ENCODE peak calls at places on chromosomes 12 and 14, in nine cellular contexts. H is Peyer's patch; Q is CD4-positive, alpha-beta memory T cell; F is GM23248; M is fibroblast of lung; Z is hepatocyte; E is lung; V is OCI-LY7; X is CD8-positive, alpha-beta T cell. L is an unnamed sample.

GRCh38 chr12:88716240-88716639 is 136.0 kb upstream of the KITLG start:
- DNase-seq in H (no peak), F (no peak), E (no peak), M (no peak), X (peak; percentile 9), V (no peak), Z (no peak), Q (no peak), L (no peak)

GRCh38 chr14:29749327-29749726 is 178.3 kb downstream of the PRKD1 start:
- DNase-seq in M (peak; percentile 79), X (no peak), Z (no peak), F (peak; percentile 73), E (no peak), H (no peak), V (no peak), Q (no peak), L (no peak)

GRCh38 chr12:98149270-98149669 is 366.1 kb upstream of the TMPO start:
- DNase-seq in Q (no peak), E (no peak), X (no peak), M (no peak), F (no peak), H (no peak), V (no peak), Z (no peak), L (no peak)

GRCh38 chr12:102182635-102183034 is 15.0 kb downstream of the PMCH start:
- DNase-seq in M (no peak), F (no peak), H (no peak), V (no peak), Z (no peak), X (no peak), Q (no peak), E (no peak), L (no peak)

GRCh38 chr12:26884765-26885576 is 52.0 kb upstream of the ITPR2 start:
- DNase-seq in V (peak; percentile 81), Q (peak; percentile 81), Z (peak; percentile 90), X (peak; percentile 82), E (peak; percentile 88), H (peak; percentile 69), M (peak; percentile 81), F (peak; percentile 83), L (peak; percentile 73)

GRCh38 chr12:71219224-71219623 is 61.4 kb upstream of the TSPAN8 start:
- DNase-seq in E (no peak), F (no peak), X (no peak), Z (no peak), M (no peak), H (no peak), Q (no peak), V (no peak), L (no peak)

GRCh38 chr14:103618999-103619398 is 10.0 kb upstream of the KLC1 start:
- DNase-seq in V (no peak), F (peak; percentile 86), H (no peak), Z (no peak), M (no peak), E (no peak), Q (no peak), X (no peak), L (no peak)

GRCh38 chr12:32568241-32568640 is 110.9 kb upstream of the DNM1L start:
- DNase-seq in M (peak; percentile 81), X (no peak), Q (no peak), F (peak; percentile 94), V (no peak), H (no peak), E (no peak), Z (no peak), L (no peak)

GRCh38 chr14:103801459-103801858 is 45.9 kb downstream of the PPP1R13B start:
- DNase-seq in E (peak; percentile 34), H (no peak), F (peak; percentile 94), Q (no peak), Z (peak; percentile 53), X (no peak), V (no peak), M (peak; percentile 53), L (no peak)

GRCh38 chr12:127296591-127296990 is 970.4 kb upstream of the TMEM132C start:
- DNase-seq in Q (no peak), V (no peak), F (no peak), M (no peak), E (no peak), X (no peak), Z (no peak), H (no peak), L (no peak)

GRCh38 chr12:89278169-89278568 is 74.1 kb downstream of the DUSP6 start:
- DNase-seq in M (no peak), H (no peak), X (no peak), Z (no peak), V (no peak), Q (no peak), E (no peak), F (no peak), L (no peak)

GRCh38 chr12:56081393-56082347 is 1.7 kb downstream of the ERBB3 start:
- DNase-seq in M (no peak), H (peak; percentile 82), Q (no peak), E (no peak), X (no peak), Z (peak; percentile 85), F (no peak), V (no peak), L (no peak)

GRCh38 chr12:67697443-67697842 is 48.9 kb downstream of the DYRK2 start:
- DNase-seq in E (no peak), V (no peak), Q (peak; percentile 71), X (no peak), F (peak; percentile 38), M (no peak), H (no peak), Z (no peak), L (no peak)

GRCh38 chr12:67695974-67696373 is 47.4 kb downstream of the DYRK2 start:
- DNase-seq in Q (no peak), V (no peak), H (no peak), F (no peak), M (no peak), E (no peak), X (no peak), Z (no peak), L (no peak)

GRCh38 chr12:67701121-67701520 is 52.6 kb downstream of the DYRK2 start:
- DNase-seq in X (no peak), M (no peak), Q (no peak), Z (no peak), V (no peak), H (no peak), E (no peak), F (peak; percentile 82), L (no peak)

GRCh38 chr12:67697981-67698380 is 49.4 kb downstream of the DYRK2 start:
- DNase-seq in X (no peak), M (no peak), F (peak; percentile 58), H (no peak), Q (no peak), V (no peak), Z (no peak), E (no peak), L (no peak)

DNA sequence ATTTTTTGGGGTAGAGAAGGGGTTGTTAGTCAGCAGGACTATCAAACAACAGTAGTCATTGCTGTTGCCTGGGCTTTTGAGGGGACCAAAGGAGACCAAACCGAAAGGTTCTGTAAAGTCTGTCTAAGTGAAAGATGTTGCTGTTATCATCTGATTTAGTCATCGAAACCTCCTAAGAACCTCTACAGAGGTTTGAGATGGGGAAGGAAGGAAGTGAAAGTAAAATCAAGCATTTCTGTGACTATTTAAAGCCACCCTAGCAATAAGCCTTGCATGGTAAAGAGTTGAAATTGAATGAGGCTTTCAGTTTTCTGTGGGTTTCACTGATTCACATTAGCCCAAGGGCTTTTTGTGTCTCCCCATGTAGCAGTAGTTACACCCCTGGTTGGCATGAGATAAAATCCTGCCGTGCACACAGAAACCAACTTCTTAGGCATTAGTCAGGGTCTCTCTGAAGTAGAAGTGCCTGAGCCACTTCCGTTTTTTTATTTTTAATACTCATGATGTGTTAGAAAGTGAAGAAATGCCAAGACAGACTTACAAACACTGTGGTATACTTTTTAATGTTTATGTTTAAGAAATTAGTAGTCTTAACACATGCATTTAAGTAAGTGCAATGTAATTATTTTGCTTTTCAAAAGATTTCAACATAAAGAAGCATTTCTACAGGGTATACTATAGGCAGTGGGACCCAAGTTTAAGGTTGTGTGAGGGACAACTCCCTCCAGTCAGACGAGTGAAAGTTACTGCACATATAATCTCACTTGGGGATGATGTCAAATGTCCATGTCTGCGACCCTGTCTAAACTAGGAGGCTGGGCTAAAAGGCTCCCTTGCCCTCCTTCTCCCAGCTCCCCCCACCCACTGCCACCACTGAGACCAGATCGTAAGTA is 50.4 kb downstream of the DYRK2 start:
- DNase-seq in E (no peak), Z (no peak), M (peak; percentile 40), F (peak; percentile 90), X (peak; percentile 64), V (peak; percentile 88), Q (peak; percentile 51), H (no peak), L (peak; percentile 44)
- H3K27ac ChIP-seq in E (no peak overlapping the region), Z (no peak overlapping the region), M (peak overlapping the region; percentile 28), F (peak overlapping the region; percentile 95), X (peak overlapping the region; percentile 6), V (peak overlapping the region; percentile 83), Q (peak overlapping the region; percentile 5), H (peak overlapping the region; percentile 10), L (peak overlapping the region; percentile 30)

DNA sequence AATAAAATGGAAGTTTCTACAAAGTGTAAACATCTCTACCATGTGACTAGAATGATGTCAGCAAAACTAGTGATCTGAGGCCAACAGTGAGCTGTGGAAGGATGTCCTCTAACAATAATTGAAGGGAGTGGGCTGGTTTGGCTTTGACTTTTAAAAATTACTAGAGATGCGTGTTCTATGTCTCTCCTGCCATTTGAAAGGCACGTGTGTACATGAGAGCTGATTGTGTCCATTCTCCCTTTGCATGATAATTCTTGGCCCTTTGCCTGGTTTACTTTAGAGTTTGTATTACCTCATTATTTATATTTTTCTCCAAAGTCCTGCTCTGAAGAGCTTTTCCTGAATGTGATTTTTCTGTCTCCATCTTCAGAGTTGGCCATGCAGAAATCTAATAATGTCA is 154.1 kb upstream of the PDE3A start:
- DNase-seq in H (no peak), V (no peak), Q (no peak), X (no peak), M (peak; percentile 88), E (no peak), F (peak; percentile 13), Z (peak; percentile 16), L (no peak)
- H3K27ac ChIP-seq in H (no peak overlapping the region), V (no peak overlapping the region), Q (no peak overlapping the region), X (no peak overlapping the region), M (no peak overlapping the region), E (peak overlapping the region; percentile 9), F (no peak overlapping the region), Z (peak overlapping the region; percentile 79), L (no peak overlapping the region)

GRCh38 chr14:32450919-32451675 is 122.0 kb downstream of the AKAP6 start:
- DNase-seq in M (peak; percentile 25), H (no peak), E (no peak), Q (no peak), X (no peak), Z (no peak), F (peak; percentile 26), V (no peak), L (no peak)
- H3K27ac ChIP-seq in M (no peak overlapping the region), H (no peak overlapping the region), E (no peak overlapping the region), Q (no peak overlapping the region), X (no peak overlapping the region), Z (no peak overlapping the region), F (no peak overlapping the region), V (no peak overlapping the region), L (no peak overlapping the region)

DNA sequence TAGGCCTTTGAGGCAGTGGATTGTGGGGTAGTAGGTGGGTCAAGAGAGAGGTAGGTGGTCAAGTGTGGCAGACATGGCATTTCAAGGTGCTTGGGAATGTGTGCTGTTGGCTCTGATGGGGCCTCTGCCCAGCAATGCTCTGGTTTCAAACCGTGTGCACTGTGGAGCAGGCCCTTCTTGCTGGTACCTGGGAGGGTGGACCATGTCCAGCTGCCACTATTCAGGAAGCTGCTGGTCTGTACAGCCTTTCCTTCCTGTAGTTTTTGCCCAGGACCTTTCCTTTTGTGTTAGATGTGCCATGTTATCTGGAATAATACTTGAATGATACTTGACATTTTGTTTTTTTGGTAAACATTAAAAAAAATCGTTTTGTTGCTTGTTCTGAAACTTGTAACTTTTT is 14.8 kb downstream of the RIMKLB start:
- DNase-seq in V (no peak), X (no peak), Z (no peak), F (no peak), Q (no peak), M (no peak), H (no peak), E (no peak), L (no peak)
- H3K27ac ChIP-seq in V (no peak overlapping the region), X (no peak overlapping the region), Z (no peak overlapping the region), F (no peak overlapping the region), Q (no peak overlapping the region), M (no peak overlapping the region), H (no peak overlapping the region), E (peak overlapping the region; percentile 9), L (no peak overlapping the region)